ENCODE peak calls at places on chromosomes 5 and 9, in five cellular contexts. One of them, this sample, is unnamed. For H3K4me1, the result is how much of the 10 kb centered on the place peaks cover.

GRCh38 chr9:122191519-122191918 is 31.8 kb downstream of the MORN5 start:
- DNase-seq in neuronal stem cell: no peak
- DNase-seq in H1: no peak
- DNase-seq in trophoblast cell: no peak
- DNase-seq in H9: no peak
- DNase-seq in this sample: no peak

GRCh38 chr5:145062280-145062679 is 772.9 kb downstream of the PRELID2 start:
- DNase-seq in neuronal stem cell: no peak
- DNase-seq in H1: no peak
- DNase-seq in trophoblast cell: peak
- DNase-seq in H9: no peak
- DNase-seq in this sample: peak

GRCh38 chr5:79858097-79858723 is 132.9 kb downstream of the MTX3 start:
- DNase-seq in neuronal stem cell: peak
- DNase-seq in H1: peak
- DNase-seq in trophoblast cell: peak
- DNase-seq in H9: peak
- DNase-seq in this sample: peak

GRCh38 chr5:158739941-158740340 is 359.8 kb downstream of the EBF1 start:
- DNase-seq in neuronal stem cell: no peak
- DNase-seq in H1: no peak
- DNase-seq in trophoblast cell: no peak
- DNase-seq in H9: no peak
- DNase-seq in this sample: no peak

GRCh38 chr5:146006470-146006869 is 70.1 kb downstream of the SH3RF2 start:
- DNase-seq in neuronal stem cell: no peak
- DNase-seq in H1: no peak
- DNase-seq in trophoblast cell: no peak
- DNase-seq in H9: no peak
- DNase-seq in this sample: no peak

GRCh38 chr9:138111607-138112006 is 234.0 kb downstream of the CACNA1B start:
- DNase-seq in neuronal stem cell: no peak
- DNase-seq in H1: no peak
- DNase-seq in trophoblast cell: no peak
- DNase-seq in H9: no peak
- DNase-seq in this sample: no peak

GRCh38 chr9:90517103-90517502 is 125.5 kb downstream of the DIRAS2 start:
- DNase-seq in neuronal stem cell: no peak
- DNase-seq in H1: no peak
- DNase-seq in trophoblast cell: peak
- DNase-seq in H9: no peak
- DNase-seq in this sample: no peak

GRCh38 chr5:106755789-106756188 is 914.9 kb downstream of the EFNA5 start:
- DNase-seq in neuronal stem cell: no peak
- DNase-seq in H1: no peak
- DNase-seq in trophoblast cell: no peak
- DNase-seq in H9: no peak
- DNase-seq in this sample: no peak

GRCh38 chr9:80874276-80874675 is 815.1 kb downstream of the TLE1 start:
- DNase-seq in neuronal stem cell: no peak
- DNase-seq in H1: no peak
- DNase-seq in trophoblast cell: peak
- DNase-seq in H9: no peak
- DNase-seq in this sample: peak

GRCh38 chr5:73816656-73817420 is 190.8 kb downstream of the ARHGEF28 start:
- DNase-seq in neuronal stem cell: no peak
- DNase-seq in H1: no peak
- DNase-seq in trophoblast cell: no peak
- DNase-seq in H9: no peak
- DNase-seq in this sample: peak

GRCh38 chr9:131117762-131118145 is 7.6 kb upstream of the NUP214 start:
- DNase-seq in neuronal stem cell: no peak
- DNase-seq in H1: no peak
- DNase-seq in trophoblast cell: no peak
- DNase-seq in H9: no peak
- DNase-seq in this sample: no peak

GRCh38 chr9:114501786-114502682 is 3.2 kb downstream of the WHRN start:
- DNase-seq in neuronal stem cell: peak
- DNase-seq in H1: peak
- DNase-seq in trophoblast cell: no peak
- DNase-seq in H9: no peak
- DNase-seq in this sample: peak

GRCh38 chr5:83368835-83369234 is 102.7 kb upstream of the VCAN start:
- DNase-seq in neuronal stem cell: no peak
- DNase-seq in H1: no peak
- DNase-seq in trophoblast cell: peak
- DNase-seq in H9: no peak
- DNase-seq in this sample: no peak

GRCh38 chr5:159451197-159452052 is 121.1 kb upstream of the IL12B start:
- DNase-seq in neuronal stem cell: no peak
- DNase-seq in H1: no peak
- DNase-seq in trophoblast cell: no peak
- DNase-seq in H9: no peak
- DNase-seq in this sample: peak

GRCh38 chr9:89519393-89519805 is 21.5 kb upstream of the SEMA4D start:
- DNase-seq in neuronal stem cell: no peak
- DNase-seq in H1: no peak
- DNase-seq in trophoblast cell: peak
- DNase-seq in H9: no peak
- DNase-seq in this sample: peak

GRCh38 chr9:130765135-130766030 is 69.7 kb upstream of the ABL1 start:
- DNase-seq in neuronal stem cell: no peak
- DNase-seq in H1: no peak
- DNase-seq in trophoblast cell: no peak
- DNase-seq in H9: no peak
- DNase-seq in this sample: no peak

GRCh38 chr9:85001925-85002324 is 332.4 kb downstream of the NTRK2 start:
- DNase-seq in neuronal stem cell: no peak
- DNase-seq in H1: no peak
- DNase-seq in trophoblast cell: no peak
- DNase-seq in H9: peak
- DNase-seq in this sample: no peak

GRCh38 chr9:20473566-20474116 is 148.7 kb downstream of the MLLT3 start:
- DNase-seq in neuronal stem cell: no peak
- DNase-seq in H1: no peak
- DNase-seq in trophoblast cell: no peak
- DNase-seq in H9: no peak
- DNase-seq in this sample: no peak
- H3K4me1 ChIP-seq in neuronal stem cell: under half
- H3K4me1 ChIP-seq in H1: under half
- H3K4me1 ChIP-seq in trophoblast cell: under half
- H3K4me1 ChIP-seq in H9: under half
- H3K4me1 ChIP-seq in this sample: under half

DNA sequence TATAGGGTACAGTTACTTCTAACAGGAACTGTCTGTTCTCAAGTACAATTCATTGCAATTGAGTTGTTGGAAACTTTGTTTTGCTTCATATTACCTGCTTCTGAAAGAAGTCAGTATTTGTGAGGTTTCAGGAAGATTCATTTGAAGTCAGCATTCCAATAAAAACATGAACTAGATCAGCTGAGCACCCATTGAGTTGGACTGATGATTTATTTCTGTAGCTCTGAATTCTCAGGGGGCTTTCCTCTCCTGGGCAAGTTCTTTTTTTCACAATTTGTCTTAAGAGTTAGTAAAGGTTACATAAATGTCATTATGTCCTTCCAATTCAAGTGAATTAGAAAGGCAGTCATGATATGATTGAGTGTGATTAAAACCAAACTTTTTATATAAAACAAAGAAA is 16.2 kb upstream of the KIF2A start:
- DNase-seq in neuronal stem cell: no peak
- DNase-seq in H1: no peak
- DNase-seq in trophoblast cell: no peak
- DNase-seq in H9: no peak
- DNase-seq in this sample: no peak
- H2BK12ac ChIP-seq in neuronal stem cell: no peak
- H2BK12ac ChIP-seq in H1: no peak
- H2BK12ac ChIP-seq in trophoblast cell: no peak
- H2BK12ac ChIP-seq in H9: no peak
- H2BK12ac ChIP-seq in this sample: no peak

GRCh38 chr9:75130621-75131020 is 42.3 kb downstream of the OSTF1 start:
- DNase-seq in neuronal stem cell: no peak
- DNase-seq in H1: no peak
- DNase-seq in trophoblast cell: no peak
- DNase-seq in H9: no peak
- DNase-seq in this sample: peak

GRCh38 chr9:75131700-75132099 is 43.4 kb downstream of the OSTF1 start:
- DNase-seq in neuronal stem cell: no peak
- DNase-seq in H1: no peak
- DNase-seq in trophoblast cell: no peak
- DNase-seq in H9: no peak
- DNase-seq in this sample: no peak

GRCh38 chr9:75134495-75134894 is 46.2 kb downstream of the OSTF1 start:
- DNase-seq in neuronal stem cell: no peak
- DNase-seq in H1: no peak
- DNase-seq in trophoblast cell: no peak
- DNase-seq in H9: no peak
- DNase-seq in this sample: no peak

GRCh38 chr9:75132244-75132643 is 43.9 kb downstream of the OSTF1 start:
- DNase-seq in neuronal stem cell: no peak
- DNase-seq in H1: no peak
- DNase-seq in trophoblast cell: no peak
- DNase-seq in H9: no peak
- DNase-seq in this sample: no peak

DNA sequence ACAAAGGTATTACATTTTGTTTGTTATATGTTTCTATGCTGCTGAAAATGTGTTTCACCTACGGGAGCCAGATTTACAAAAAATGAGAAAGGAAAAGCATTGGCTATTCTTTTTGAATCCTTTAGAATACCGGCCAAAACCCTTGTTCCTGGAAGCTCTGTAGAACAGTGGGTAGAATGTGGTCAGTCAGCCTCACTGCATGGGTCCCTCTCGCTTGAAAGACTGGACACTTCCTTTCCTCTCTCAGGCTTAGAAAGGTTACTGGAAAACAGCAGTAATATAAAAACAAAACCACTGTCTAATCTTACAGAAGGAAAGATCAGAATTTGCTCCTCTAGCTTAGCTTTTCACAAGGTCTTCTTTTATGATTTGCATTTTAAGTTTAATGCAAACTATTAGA is 45.1 kb downstream of the OSTF1 start:
- DNase-seq in neuronal stem cell: no peak
- DNase-seq in H1: no peak
- DNase-seq in trophoblast cell: no peak
- DNase-seq in H9: no peak
- DNase-seq in this sample: no peak
- H3K4me1 ChIP-seq in neuronal stem cell: under half
- H3K4me1 ChIP-seq in H1: under half
- H3K4me1 ChIP-seq in trophoblast cell: under half
- H3K4me1 ChIP-seq in H9: under half
- H3K4me1 ChIP-seq in this sample: under half

DNA sequence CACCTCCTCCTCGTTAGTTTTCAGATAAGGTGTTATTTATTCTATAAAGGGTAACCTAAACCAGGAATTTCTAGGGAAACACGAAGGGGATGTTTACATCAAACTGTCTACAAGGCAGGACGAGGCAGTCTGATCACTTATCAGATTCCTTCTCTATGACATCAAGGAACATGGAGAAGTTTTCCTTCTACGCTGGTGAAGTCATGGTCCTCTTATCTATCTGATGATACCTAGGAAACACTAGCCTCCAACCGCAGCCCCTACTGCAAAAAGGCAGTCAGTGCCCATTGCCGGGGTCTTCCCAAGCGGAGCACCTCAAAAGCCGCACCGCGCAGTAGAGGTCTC is 1.5 kb downstream of the MPDZ start:
- DNase-seq in neuronal stem cell: no peak
- DNase-seq in H1: no peak
- DNase-seq in trophoblast cell: no peak
- DNase-seq in H9: no peak
- DNase-seq in this sample: peak
- H2BK12ac ChIP-seq in neuronal stem cell: no peak
- H2BK12ac ChIP-seq in H1: no peak
- H2BK12ac ChIP-seq in trophoblast cell: no peak
- H2BK12ac ChIP-seq in H9: no peak
- H2BK12ac ChIP-seq in this sample: peak

GRCh38 chr5:125411163-125412050 is 665.0 kb upstream of the ZNF608 start:
- DNase-seq in neuronal stem cell: no peak
- DNase-seq in H1: no peak
- DNase-seq in trophoblast cell: no peak
- DNase-seq in H9: no peak
- DNase-seq in this sample: peak
- H3K4me1 ChIP-seq in neuronal stem cell: half or more
- H3K4me1 ChIP-seq in H1: under half
- H3K4me1 ChIP-seq in trophoblast cell: under half
- H3K4me1 ChIP-seq in H9: under half
- H3K4me1 ChIP-seq in this sample: under half

GRCh38 chr5:12614608-12615007 is 710.4 kb upstream of the CTNND2 start:
- DNase-seq in neuronal stem cell: no peak
- DNase-seq in H1: no peak
- DNase-seq in trophoblast cell: no peak
- DNase-seq in H9: no peak
- DNase-seq in this sample: no peak

GRCh38 chr5:12615141-12615820 is 711.0 kb upstream of the CTNND2 start:
- DNase-seq in neuronal stem cell: no peak
- DNase-seq in H1: no peak
- DNase-seq in trophoblast cell: no peak
- DNase-seq in H9: no peak
- DNase-seq in this sample: no peak

GRCh38 chr5:12616093-12616492 is 711.8 kb upstream of the CTNND2 start:
- DNase-seq in neuronal stem cell: no peak
- DNase-seq in H1: no peak
- DNase-seq in trophoblast cell: no peak
- DNase-seq in H9: no peak
- DNase-seq in this sample: no peak

DNA sequence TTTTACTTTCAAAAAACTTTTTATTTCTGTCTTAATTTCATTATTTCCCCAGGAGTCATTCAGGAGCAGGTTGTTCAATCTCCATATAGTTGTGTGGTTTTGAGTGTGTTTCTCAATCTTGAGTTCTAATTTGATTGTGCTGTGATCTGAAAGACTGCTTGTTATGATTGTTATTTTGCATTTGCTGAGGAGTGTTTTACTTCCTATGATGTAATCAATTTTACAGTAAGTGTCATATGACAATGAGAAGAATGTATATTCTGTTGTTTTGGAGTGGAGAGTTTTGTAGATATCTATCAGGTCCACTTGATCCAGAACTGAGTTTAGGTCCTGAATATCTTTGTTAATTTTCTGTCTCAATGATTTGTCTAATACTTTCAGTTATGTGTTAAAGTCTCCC is 706.9 kb upstream of the CTNND2 start:
- DNase-seq in neuronal stem cell: no peak
- DNase-seq in H1: no peak
- DNase-seq in trophoblast cell: no peak
- DNase-seq in H9: no peak
- DNase-seq in this sample: no peak
- H2BK12ac ChIP-seq in neuronal stem cell: no peak
- H2BK12ac ChIP-seq in H1: no peak
- H2BK12ac ChIP-seq in trophoblast cell: no peak
- H2BK12ac ChIP-seq in H9: no peak
- H2BK12ac ChIP-seq in this sample: no peak

DNA sequence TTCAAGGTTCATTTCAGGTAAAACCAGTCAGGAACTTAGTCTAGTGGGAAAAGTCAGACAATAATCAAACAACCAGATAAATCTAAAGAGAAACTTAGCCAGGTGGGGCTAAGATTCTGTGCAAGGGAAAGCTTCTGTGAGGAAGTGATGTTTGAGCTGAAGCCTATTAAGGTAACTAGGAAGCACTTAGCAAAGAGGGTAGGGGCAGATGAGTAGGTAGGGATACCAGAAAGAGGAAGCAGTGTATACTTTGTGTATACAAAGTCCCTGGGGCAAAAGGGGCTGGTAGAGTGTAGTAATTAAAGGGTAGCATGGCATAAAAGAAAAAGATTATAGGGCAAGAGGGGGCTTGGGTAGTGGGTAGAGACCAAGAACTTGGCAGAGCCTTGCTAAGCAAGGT is 3.6 kb upstream of the SPATA24 start:
- DNase-seq in neuronal stem cell: no peak
- DNase-seq in H1: no peak
- DNase-seq in trophoblast cell: no peak
- DNase-seq in H9: no peak
- DNase-seq in this sample: no peak
- H3K4me1 ChIP-seq in neuronal stem cell: under half
- H3K4me1 ChIP-seq in H1: under half
- H3K4me1 ChIP-seq in trophoblast cell: under half
- H3K4me1 ChIP-seq in H9: under half
- H3K4me1 ChIP-seq in this sample: under half

This sample was measured in mesenchymal stem cell.